ENCODE peak calls at places on chromosome 11, in five cellular contexts. M is right atrium auricular region; F is naive thymus-derived CD8-positive, alpha-beta T cell; T is GM04504; B is AG04450. Z is an unnamed sample.

GRCh38 chr11:115623021-115623451 is 118.8 kb upstream of the CADM1 start:
- DNase-seq in M (peak), F (no peak), T (peak), B (peak), Z (peak)

GRCh38 chr11:10743354-10744035 is 7.6 kb upstream of the CTR9 start:
- DNase-seq in M (no peak), F (no peak), T (no peak), B (no peak), Z (no peak)

GRCh38 chr11:112401036-112401769 is 140.5 kb upstream of the PLET1 start:
- DNase-seq in M (no peak), F (no peak), T (no peak), B (no peak), Z (no peak)

GRCh38 chr11:120747801-120748484 is 236.4 kb downstream of the GRIK4 start:
- DNase-seq in M (no peak), F (no peak), T (no peak), B (no peak), Z (no peak)

GRCh38 chr11:6574816-6575715 is 28.4 kb downstream of the RRP8 start:
- DNase-seq in M (no peak), F (no peak), T (no peak), B (no peak), Z (no peak)

GRCh38 chr11:130671801-130672700 is 223.6 kb downstream of the ADAMTS15 start:
- DNase-seq in M (peak), F (no peak), T (peak), B (peak), Z (no peak)

GRCh38 chr11:2581151-2581930 is 118.5 kb downstream of the KCNQ1OT1 start:
- DNase-seq in M (no peak), F (no peak), T (no peak), B (no peak), Z (no peak)

GRCh38 chr11:1156506-1157340 is 1.0 kb upstream of the MUC5AC start:
- DNase-seq in M (no peak), F (no peak), T (no peak), B (no peak), Z (no peak)

GRCh38 chr11:86575208-86575855 is 97.1 kb downstream of the ME3 start:
- DNase-seq in M (no peak), F (no peak), T (no peak), B (no peak), Z (no peak)

GRCh38 chr11:114346709-114347141 is 50.5 kb downstream of the NNMT start:
- DNase-seq in M (no peak), F (no peak), T (no peak), B (no peak), Z (peak)

GRCh38 chr11:64620286-64620962 is 29.4 kb downstream of the SLC22A12 start:
- DNase-seq in M (no peak), F (no peak), T (no peak), B (no peak), Z (no peak)

GRCh38 chr11:100863080-100863581 is 176.0 kb downstream of the ARHGAP42 start:
- DNase-seq in M (no peak), F (no peak), T (peak), B (peak), Z (no peak)

GRCh38 chr11:37450613-37451012 is 852.6 kb upstream of the RAG2 start:
- DNase-seq in M (no peak), F (no peak), T (no peak), B (no peak), Z (no peak)

GRCh38 chr11:122628691-122629555 is 26.6 kb upstream of the UBASH3B start:
- DNase-seq in M (peak), F (peak), T (peak), B (peak), Z (peak)

GRCh38 chr11:86294026-86294425 is 8.0 kb upstream of the HIKESHI start:
- DNase-seq in M (no peak), F (no peak), T (peak), B (no peak), Z (no peak)

GRCh38 chr11:44885919-44886318 is 64.8 kb downstream of the TP53I11 start:
- DNase-seq in M (no peak), F (no peak), T (no peak), B (no peak), Z (no peak)

GRCh38 chr11:37504066-37504611 is 906.1 kb upstream of the RAG2 start:
- DNase-seq in M (no peak), F (no peak), T (no peak), B (peak), Z (peak)